ENCODE peak calls at places on chromosome 1, in nine cellular contexts. M is stimulated activated CD4-positive, alpha-beta T cell treated with anti-CD3 and anti-CD28 coated beads, Interleukin-2, amount 100 ng/mL, for 48 hours; W is iPS-NIHi11; L is LoVo; R is cardiac muscle cell; O is activated CD8-positive, alpha-beta T cell treated with anti-CD3 and anti-CD28 coated beads, Interleukin-2, amount 10 ng/mL, durations not matched to agents 7 days and 5 days; X is lung; K is AML-193; Z is T follicular helper cell. I is an unnamed sample.

GRCh38 chr1:116878804-116879477 is 30.8 kb upstream of the PTGFRN start:
- DNase-seq in W (peak), L (peak), K (no peak), O (peak), R (peak), M (no peak), X (no peak), Z (no peak), I (peak)

GRCh38 chr1:25022361-25023189 is 92.5 kb upstream of the RUNX3 start:
- DNase-seq in W (peak), R (peak), M (peak), L (no peak), O (peak), K (peak), Z (peak), X (peak), I (peak)

GRCh38 chr1:115302390-115302961 is 35.6 kb downstream of the NGF start:
- DNase-seq in K (no peak), X (no peak), Z (no peak), W (no peak), L (no peak), O (no peak), R (peak), M (no peak), I (peak)

GRCh38 chr1:112505400-112505785 is 3.4 kb upstream of the WNT2B start:
- DNase-seq in K (no peak), M (no peak), R (no peak), L (no peak), X (no peak), Z (no peak), W (no peak), O (no peak), I (no peak)

GRCh38 chr1:22826630-22827580 is 116.3 kb downstream of the EPHB2 start:
- DNase-seq in W (peak), L (no peak), Z (no peak), R (peak), M (no peak), X (peak), O (no peak), K (no peak), I (peak)

GRCh38 chr1:155026588-155026987 is 7.0 kb downstream of the DCST2 start:
- DNase-seq in L (peak), M (no peak), W (no peak), O (no peak), X (no peak), Z (no peak), K (no peak), R (no peak), I (no peak)

GRCh38 chr1:222334026-222334680 is 213.8 kb downstream of the HHIPL2 start:
- DNase-seq in L (no peak), Z (no peak), R (peak), O (no peak), X (no peak), M (no peak), W (no peak), K (no peak), I (no peak)

GRCh38 chr1:110610741-110611286 is 4.7 kb upstream of the KCNA2 start:
- DNase-seq in O (no peak), X (no peak), L (no peak), M (no peak), R (no peak), K (no peak), W (no peak), Z (no peak), I (no peak)

GRCh38 chr1:153697873-153698647 is 19.6 kb downstream of the NPR1 start:
- DNase-seq in L (no peak), O (no peak), W (peak), K (no peak), M (no peak), X (peak), R (peak), Z (no peak), I (peak)